ENCODE peak calls at places on chromosome 18, in five cellular contexts. G is left ventricle myocardium inferior, Z is heart left ventricle, Y is cardiac muscle cell, C is esophagus squamous epithelium. S is an unnamed sample.

GRCh38 chr18:12703714-12704113 is 872 bp downstream of the PSMG2 start:
- DNase-seq in G (no peak), Y (peak; percentile 13), C (no peak), Z (no peak), S (no peak)

GRCh38 chr18:80033181-80034067 is 810 bp upstream of the RBFA start:
- DNase-seq in Y (peak; percentile 56), G (no peak), Z (no peak), C (peak; percentile 76), S (peak; percentile 29)

GRCh38 chr18:48219429-48220145 is 189.6 kb downstream of the ZBTB7C start:
- DNase-seq in Z (no peak), C (no peak), G (no peak), Y (no peak), S (no peak)

GRCh38 chr18:23765931-23766330 is 76.7 kb downstream of the LAMA3 start:
- DNase-seq in Y (peak; percentile 6), C (no peak), G (no peak), Z (no peak), S (no peak)

GRCh38 chr18:55838841-55839240 is 250.8 kb upstream of the TCF4 start:
- DNase-seq in C (no peak), Y (peak; percentile 47), G (no peak), Z (no peak), S (no peak)

GRCh38 chr18:23471486-23471885 is 18.4 kb downstream of the RIOK3 start:
- DNase-seq in C (no peak), Z (no peak), G (no peak), Y (no peak), S (no peak)

GRCh38 chr18:13643261-13643671 is 83.1 kb downstream of the FAM210A start:
- DNase-seq in Z (no peak), Y (no peak), G (no peak), C (no peak), S (no peak)

GRCh38 chr18:35750929-35751328 is 169.4 kb downstream of the GALNT1 start:
- DNase-seq in G (no peak), Z (no peak), C (no peak), Y (no peak), S (no peak)

GRCh38 chr18:44392933-44393332 is 287.8 kb upstream of the SETBP1 start:
- DNase-seq in Z (no peak), C (no peak), Y (no peak), G (no peak), S (no peak)

GRCh38 chr18:9539283-9539682 is 64.0 kb downstream of the RALBP1 start:
- DNase-seq in Y (no peak), C (no peak), G (no peak), Z (no peak), S (no peak)

GRCh38 chr18:48007955-48008701 is 77.7 kb upstream of the SMAD2 start:
- DNase-seq in G (peak; percentile 69), C (no peak), Y (peak; percentile 72), Z (peak; percentile 76), S (no peak)

GRCh38 chr18:53911200-53911599 is 313.3 kb downstream of the MBD2 start:
- DNase-seq in C (no peak), Y (no peak), G (no peak), Z (no peak), S (no peak)

GRCh38 chr18:5239447-5239846 is 42.4 kb upstream of the AKAIN1 start:
- DNase-seq in C (no peak), Z (no peak), G (no peak), Y (no peak), S (no peak)

GRCh38 chr18:54848121-54848520 is 19.8 kb downstream of the RAB27B start:
- DNase-seq in G (no peak), C (no peak), Z (no peak), Y (no peak), S (no peak)

GRCh38 chr18:40874233-40874632 is 1080.8 kb upstream of the PIK3C3 start:
- DNase-seq in C (no peak), G (no peak), Y (peak; percentile 75), Z (no peak), S (no peak)

GRCh38 chr18:69230204-69230603 is 170.5 kb upstream of the DOK6 start:
- DNase-seq in Z (no peak), C (no peak), Y (no peak), G (no peak), S (no peak)

GRCh38 chr18:79384834-79385233 is 10.9 kb upstream of the NFATC1 start:
- DNase-seq in Z (no peak), C (no peak), Y (no peak), G (no peak), S (no peak)

GRCh38 chr18:22210331-22210754 is 41.0 kb downstream of the GATA6 start:
- DNase-seq in Z (no peak), C (no peak), G (no peak), Y (peak; percentile 78), S (no peak)

GRCh38 chr18:13103366-13103765 is 112.2 kb downstream of the CEP192 start:
- DNase-seq in G (no peak), Z (no peak), C (no peak), Y (no peak), S (no peak)

GRCh38 chr18:78957140-78957539 is 22.5 kb upstream of the SALL3 start:
- DNase-seq in Y (no peak), G (no peak), Z (no peak), C (no peak), S (no peak)

GRCh38 chr18:49849331-49850217 is 36.2 kb upstream of the ACAA2 start:
- DNase-seq in C (no peak), Y (peak; percentile 85), Z (no peak), G (peak; percentile 31), S (no peak)

GRCh38 chr18:275486-275885 is 7.6 kb upstream of the THOC1 start:
- DNase-seq in C (no peak), Z (peak; percentile 19), Y (no peak), G (no peak), S (no peak)

GRCh38 chr18:63831080-63831788 is 56.0 kb downstream of the SERPINB7 start:
- DNase-seq in C (no peak), Y (peak; percentile 13), Z (no peak), G (no peak), S (no peak)

GRCh38 chr18:51622676-51623075 is 425.2 kb upstream of the MEX3C start:
- DNase-seq in Z (no peak), C (no peak), G (no peak), Y (no peak), S (no peak)

GRCh38 chr18:12470382-12471090 is 62.8 kb downstream of the PRELID3A start:
- DNase-seq in Y (peak; percentile 33), C (no peak), Z (no peak), G (no peak), S (no peak)

GRCh38 chr18:36340232-36340631 is 42.7 kb downstream of the FHOD3 start:
- DNase-seq in C (no peak), Z (no peak), G (no peak), Y (no peak), S (no peak)

GRCh38 chr18:3251963-3252277 is 4.3 kb downstream of the MYL12A start:
- DNase-seq in Z (no peak), C (no peak), G (no peak), Y (no peak), S (no peak)
- H3K4me1 ChIP-seq in Z (no peaks in the 10 kb centered on the region), C (peaks cover 35% of the 10 kb centered on the region), G (peaks cover 87% of the 10 kb centered on the region), Y (peaks cover 20% of the 10 kb centered on the region), S (peaks cover 71% of the 10 kb centered on the region)

GRCh38 chr18:26563024-26563423 is 14.7 kb upstream of the KCTD1 start:
- DNase-seq in Y (no peak), C (no peak), G (no peak), Z (no peak), S (no peak)
- TF ChIP-seq CTCF in Y (no peak), C (no peak), G (no peak), Z (no peak), S (no peak)

GRCh38 chr18:75375341-75375740 is 52.2 kb downstream of the SMIM21 start:
- DNase-seq in C (no peak), Y (no peak), G (no peak), Z (no peak), S (no peak)
- H3K27ac ChIP-seq in C (no peak overlapping the region), Y (no peak overlapping the region), G (no peak overlapping the region), Z (no peak overlapping the region), S (no peak overlapping the region)

DNA sequence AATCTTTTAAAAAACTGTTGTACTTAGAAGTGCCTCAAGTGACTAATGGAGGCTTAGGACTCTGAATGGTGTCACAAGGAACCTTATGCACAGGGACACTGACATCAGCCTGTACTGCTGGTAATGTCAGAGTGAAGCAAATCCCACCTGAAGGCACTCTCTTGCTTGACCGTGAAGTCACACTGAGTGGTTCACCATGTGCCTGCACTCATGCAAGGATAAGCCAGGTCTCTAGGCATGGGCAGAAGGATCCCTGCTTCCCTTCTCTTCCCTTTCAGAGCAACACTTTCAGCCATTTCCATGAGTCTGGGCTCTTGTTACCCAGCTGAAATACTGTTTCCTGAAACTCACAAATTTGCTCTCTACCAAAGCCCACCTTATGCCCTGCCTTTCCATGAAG is 123.0 kb downstream of the NEDD4L start:
- DNase-seq in C (no peak), Z (no peak), Y (no peak), G (no peak), S (no peak)
- H3K4me1 ChIP-seq in C (no peaks in the 10 kb centered on the region), Z (no peaks in the 10 kb centered on the region), Y (no peaks in the 10 kb centered on the region), G (no peaks in the 10 kb centered on the region), S (no peaks in the 10 kb centered on the region)

GRCh38 chr18:77087391-77088141 is 45.0 kb downstream of the MBP start:
- DNase-seq in Z (peak; percentile 69), Y (peak; percentile 71), C (no peak), G (peak; percentile 61), S (no peak)
- TF ChIP-seq CTCF in Z (no peak), Y (peak; percentile 2), C (no peak), G (no peak), S (no peak)

GRCh38 chr18:24972577-24972976 is 379.4 kb downstream of the ZNF521 start:
- DNase-seq in Y (no peak), C (no peak), G (no peak), Z (no peak), S (no peak)
- H3K27ac ChIP-seq in Y (no peak overlapping the region), C (no peak overlapping the region), G (no peak overlapping the region), Z (no peak overlapping the region), S (no peak overlapping the region)

DNA sequence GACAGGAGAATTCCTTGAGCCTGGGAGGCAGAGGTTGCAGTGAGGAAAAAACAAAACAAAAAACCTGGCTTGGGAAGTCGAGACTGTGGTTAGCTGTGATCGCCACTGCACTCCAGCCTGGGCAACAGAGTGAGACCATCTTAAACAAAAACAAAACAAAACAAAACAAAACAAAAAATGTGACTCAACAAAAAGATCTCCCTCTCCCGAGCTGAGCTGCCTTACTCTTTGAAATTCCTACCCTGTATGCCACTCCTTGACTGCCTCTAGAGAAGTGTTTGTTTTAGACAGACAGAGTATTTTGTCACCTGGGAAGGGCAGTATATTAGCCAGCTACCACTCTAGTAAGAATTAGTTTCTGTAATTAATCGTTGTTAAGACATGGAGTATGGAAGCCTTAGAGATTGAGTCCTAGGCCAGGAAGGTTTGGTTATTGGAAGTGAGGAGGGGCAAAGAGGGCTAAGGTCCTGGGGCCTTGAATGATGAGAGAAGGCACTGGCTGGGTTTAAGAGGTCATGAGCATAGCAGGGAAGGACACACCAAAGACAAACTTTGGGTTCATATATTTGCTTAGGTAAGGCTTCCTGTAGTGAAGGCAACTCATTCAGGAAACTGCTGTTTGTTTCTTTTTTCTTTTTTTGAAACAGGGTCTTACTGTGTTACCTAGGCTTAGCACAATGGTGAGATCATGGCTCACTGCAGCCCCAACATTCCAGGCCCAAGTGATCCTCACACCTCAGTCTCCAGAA is 56.0 kb downstream of the HAUS1 start:
- DNase-seq in C (no peak), G (no peak), Y (no peak), Z (no peak), S (no peak)
- H3K4me1 ChIP-seq in C (no peaks in the 10 kb centered on the region), G (peaks cover 7% of the 10 kb centered on the region), Y (no peaks in the 10 kb centered on the region), Z (no peaks in the 10 kb centered on the region), S (no peaks in the 10 kb centered on the region)

S was measured in thoracic aorta.